ENCODE peak calls at places on chromosome 1, in five cellular contexts. S is activated naive CD8-positive, alpha-beta T cell treated with anti-CD3 and anti-CD28 coated beads for 36 hours; F is LoVo; B is activated T-cell treated with anti-CD3 and anti-CD28 coated beads, Interleukin-2, amount 50 U/mL, for 24 hours; H is astrocyte of the spinal cord. L is an unnamed sample.

GRCh38 chr1:228043281-228043845 is 36.6 kb downstream of the WNT3A start:
- DNase-seq in S (no peak), F (peak), B (no peak), H (no peak), L (no peak)

GRCh38 chr1:172398193-172398592 is 22.3 kb upstream of the C1orf105 start:
- DNase-seq in B (no peak), H (peak), S (no peak), F (no peak), L (no peak)

GRCh38 chr1:182259963-182260362 is 131.6 kb downstream of the GLUL start:
- DNase-seq in F (no peak), H (no peak), B (no peak), S (no peak), L (no peak)

GRCh38 chr1:243343970-243344749 is 88.3 kb downstream of the SDCCAG8 start:
- DNase-seq in S (no peak), F (peak), B (no peak), H (peak), L (peak)

GRCh38 chr1:43368646-43369020 is 822 bp upstream of the ELOVL1 start:
- DNase-seq in F (peak), B (no peak), S (no peak), H (no peak), L (no peak)

GRCh38 chr1:17292299-17293198 is 15.4 kb upstream of the PADI4 start:
- DNase-seq in F (no peak), B (no peak), S (no peak), H (no peak), L (no peak)

GRCh38 chr1:205451202-205451601 is 4.6 kb downstream of the BLACAT1 start:
- DNase-seq in B (no peak), S (no peak), H (no peak), F (no peak), L (no peak)

GRCh38 chr1:145804235-145805045 is 19.5 kb downstream of the RNF115 start:
- DNase-seq in F (no peak), B (no peak), H (no peak), S (no peak), L (no peak)

GRCh38 chr1:172121071-172121717 is 279.9 kb downstream of the DNM3 start:
- DNase-seq in F (no peak), S (no peak), H (no peak), B (no peak), L (no peak)

GRCh38 chr1:80050523-80050922 is 1044.0 kb upstream of the ADGRL4 start:
- DNase-seq in F (no peak), S (no peak), H (no peak), B (no peak), L (no peak)

GRCh38 chr1:204584699-204585372 is 68.6 kb downstream of the MDM4 start:
- DNase-seq in S (no peak), B (no peak), F (no peak), H (no peak), L (no peak)

GRCh38 chr1:200905411-200906052 is 10.8 kb downstream of the INAVA start:
- DNase-seq in B (no peak), S (peak), F (no peak), H (peak), L (no peak)

GRCh38 chr1:53060580-53060979 is 1.4 kb upstream of the PODN start:
- DNase-seq in S (no peak), B (no peak), F (no peak), H (peak), L (no peak)

GRCh38 chr1:40824591-40825429 is 37.4 kb downstream of the CITED4 start:
- DNase-seq in H (peak), F (no peak), B (no peak), S (no peak), L (no peak)

GRCh38 chr1:85463666-85464496 is 1.1 kb downstream of the DDAH1 start:
- DNase-seq in F (no peak), S (no peak), H (peak), B (no peak), L (no peak)

GRCh38 chr1:240091614-240092300 is at the start of gene FMN2:
- DNase-seq in S (peak), F (no peak), B (no peak), H (peak), L (peak)

GRCh38 chr1:51631747-51632146 is 14.9 kb downstream of the OSBPL9 start:
- DNase-seq in H (no peak), S (no peak), F (no peak), B (no peak), L (no peak)

GRCh38 chr1:94125551-94126514 is 4.9 kb upstream of the ABCA4 start:
- DNase-seq in B (no peak), S (no peak), H (no peak), F (no peak), L (no peak)

GRCh38 chr1:33972676-33973395 is 109.0 kb downstream of the HMGB4 start:
- DNase-seq in F (no peak), S (no peak), H (peak), B (no peak), L (no peak)

GRCh38 chr1:89809556-89809955 is 11.3 kb upstream of the LRRC8D start:
- DNase-seq in B (no peak), F (no peak), H (peak), S (no peak), L (no peak)

GRCh38 chr1:156676450-156676819 is 772 bp downstream of the NES start:
- DNase-seq in S (no peak), B (no peak), H (no peak), F (no peak), L (no peak)

GRCh38 chr1:94055459-94056122 is 65.4 kb downstream of the ABCA4 start:
- DNase-seq in S (no peak), F (no peak), B (no peak), H (no peak), L (no peak)

GRCh38 chr1:232621050-232621449 is 8.9 kb downstream of the SIPA1L2 start:
- DNase-seq in S (no peak), B (no peak), F (no peak), H (no peak), L (no peak)

GRCh38 chr1:235023197-235024044 is 105.2 kb downstream of the TOMM20 start:
- DNase-seq in F (no peak), S (no peak), B (peak), H (no peak), L (peak)

GRCh38 chr1:9884805-9885204 is 25.3 kb downstream of the CTNNBIP1 start:
- DNase-seq in F (no peak), S (no peak), H (no peak), B (no peak), L (no peak)

GRCh38 chr1:147264158-147264768 is 21.8 kb downstream of the CHD1L start:
- DNase-seq in F (no peak), S (no peak), B (no peak), H (peak), L (no peak)

L was measured in GM20000.